ENCODE peak calls at places on chromosomes 13 and 19, in nine cellular contexts. O, Z, F, L, K, C, S, V and I are unnamed samples.

GRCh38 chr13:106597190-106597589 is 29.3 kb upstream of the ARGLU1 start:
- DNase-seq in O (no peak), Z (no peak), F (peak), L (peak), K (no peak), C (peak), S (no peak), V (no peak), I (no peak)

GRCh38 chr13:114032121-114032799 is 58.4 kb upstream of the C13orf46 start:
- DNase-seq in O (peak), Z (no peak), F (peak), L (peak), K (no peak), C (peak), S (no peak), V (no peak), I (no peak)

GRCh38 chr19:38741670-38742069 is 2.6 kb downstream of the CAPN12 start:
- DNase-seq in O (no peak), Z (peak), F (no peak), L (no peak), K (no peak), C (no peak), S (no peak), V (no peak), I (peak)

GRCh38 chr19:16156904-16157303 is 13.4 kb downstream of the HSH2D start:
- DNase-seq in O (no peak), Z (no peak), F (no peak), L (no peak), K (no peak), C (no peak), S (no peak), V (no peak), I (no peak)

GRCh38 chr13:50122465-50122864 is 107.2 kb downstream of the KCNRG start:
- DNase-seq in O (no peak), Z (no peak), F (no peak), L (no peak), K (no peak), C (no peak), S (no peak), V (no peak), I (no peak)

GRCh38 chr13:113122571-113123225 is at the start of gene F10:
- DNase-seq in O (peak), Z (peak), F (peak), L (peak), K (no peak), C (peak), S (no peak), V (no peak), I (peak)

GRCh38 chr13:111900390-111901180 is 166.4 kb upstream of the SOX1 start:
- DNase-seq in O (no peak), Z (no peak), F (no peak), L (no peak), K (no peak), C (no peak), S (no peak), V (no peak), I (no peak)

GRCh38 chr13:100825551-100825950 is 151.0 kb upstream of the TMTC4 start:
- DNase-seq in O (no peak), Z (no peak), F (peak), L (peak), K (no peak), C (no peak), S (no peak), V (no peak), I (no peak)

GRCh38 chr13:20442798-20443381 is 82.8 kb downstream of the CRYL1 start:
- DNase-seq in O (no peak), Z (no peak), F (no peak), L (no peak), K (no peak), C (no peak), S (no peak), V (no peak), I (no peak)

GRCh38 chr13:90430127-90430526 is 917.4 kb upstream of the MIR17HG start:
- DNase-seq in O (no peak), Z (no peak), F (no peak), L (peak), K (no peak), C (peak), S (no peak), V (no peak), I (no peak)

GRCh38 chr19:16698914-16699313 is 20.7 kb upstream of the NWD1 start:
- DNase-seq in O (no peak), Z (no peak), F (no peak), L (no peak), K (no peak), C (no peak), S (no peak), V (no peak), I (no peak)

GRCh38 chr13:109610517-109610916 is 175.9 kb downstream of the IRS2 start:
- DNase-seq in O (peak), Z (no peak), F (no peak), L (no peak), K (peak), C (no peak), S (no peak), V (peak), I (no peak)

GRCh38 chr19:50838239-50838638 is 4.9 kb upstream of the KLK15 start:
- DNase-seq in O (no peak), Z (no peak), F (no peak), L (no peak), K (no peak), C (no peak), S (peak), V (no peak), I (peak)

GRCh38 chr19:35812220-35813042 is at the start of gene PRODH2:
- DNase-seq in O (no peak), Z (no peak), F (no peak), L (no peak), K (no peak), C (no peak), S (no peak), V (no peak), I (no peak)

GRCh38 chr13:50128406-50129048 is 113.3 kb downstream of the KCNRG start:
- DNase-seq in O (no peak), Z (no peak), F (no peak), L (no peak), K (no peak), C (no peak), S (no peak), V (peak), I (no peak)

GRCh38 chr19:53037101-53038097 is 7.1 kb upstream of the ERVV-2 start:
- DNase-seq in O (no peak), Z (peak), F (peak), L (peak), K (no peak), C (peak), S (no peak), V (no peak), I (no peak)

GRCh38 chr19:10968527-10969081 is 7.8 kb downstream of the SMARCA4 start:
- DNase-seq in O (no peak), Z (no peak), F (no peak), L (no peak), K (no peak), C (no peak), S (no peak), V (no peak), I (no peak)

GRCh38 chr19:46635920-46636761 is at the start of gene GNG8:
- DNase-seq in O (no peak), Z (no peak), F (no peak), L (no peak), K (no peak), C (no peak), S (no peak), V (no peak), I (no peak)

GRCh38 chr13:91278888-91279287 is 68.6 kb upstream of the MIR17HG start:
- DNase-seq in O (no peak), Z (no peak), F (no peak), L (no peak), K (no peak), C (no peak), S (no peak), V (no peak), I (no peak)

GRCh38 chr19:18417250-18418033 is 1.8 kb upstream of the SSBP4 start:
- DNase-seq in O (peak), Z (peak), F (peak), L (peak), K (no peak), C (peak), S (no peak), V (no peak), I (no peak)

GRCh38 chr13:113607477-113608245 is 23.1 kb downstream of the TFDP1 start:
- DNase-seq in O (no peak), Z (no peak), F (no peak), L (no peak), K (no peak), C (no peak), S (no peak), V (no peak), I (no peak)

GRCh38 chr19:498591-498950 is 2.3 kb downstream of the MADCAM1 start:
- DNase-seq in O (no peak), Z (peak), F (no peak), L (no peak), K (no peak), C (no peak), S (no peak), V (no peak), I (no peak)

GRCh38 chr19:55385749-55386514 is at the start of gene RPL28:
- DNase-seq in O (peak), Z (peak), F (peak), L (peak), K (peak), C (peak), S (peak), V (peak), I (peak)

GRCh38 chr13:32262619-32263018 is 52.5 kb downstream of the ZAR1L start:
- DNase-seq in O (no peak), Z (no peak), F (no peak), L (no peak), K (no peak), C (no peak), S (no peak), V (no peak), I (no peak)

GRCh38 chr19:49817964-49818690 is at the start of gene MED25:
- DNase-seq in O (peak), Z (peak), F (peak), L (peak), K (peak), C (peak), S (peak), V (peak), I (no peak)

GRCh38 chr13:47798906-47799305 is 202.2 kb downstream of the SUCLA2 start:
- DNase-seq in O (peak), Z (no peak), F (peak), L (peak), K (no peak), C (peak), S (no peak), V (no peak), I (no peak)

GRCh38 chr19:43784251-43784980 is 3.6 kb upstream of the KCNN4 start:
- DNase-seq in O (peak), Z (no peak), F (peak), L (peak), K (peak), C (peak), S (peak), V (peak), I (no peak)

GRCh38 chr13:29418026-29418425 is 177.5 kb downstream of the SLC7A1 start:
- DNase-seq in O (no peak), Z (no peak), F (no peak), L (no peak), K (no peak), C (no peak), S (no peak), V (no peak), I (no peak)

GRCh38 chr13:64239372-64239771 is 2823.7 kb upstream of the PCDH20 start:
- DNase-seq in O (no peak), Z (no peak), F (peak), L (peak), K (no peak), C (peak), S (no peak), V (no peak), I (no peak)

GRCh38 chr13:46624353-46624752 is 71.4 kb downstream of the LRCH1 start:
- DNase-seq in O (no peak), Z (no peak), F (no peak), L (no peak), K (no peak), C (no peak), S (no peak), V (no peak), I (no peak)

GRCh38 chr19:11269408-11269807 is 7.1 kb upstream of the DOCK6 start:
- DNase-seq in O (peak), Z (no peak), F (no peak), L (no peak), K (no peak), C (no peak), S (no peak), V (no peak), I (no peak)